ENCODE peak calls at places on chromosomes 4 and X, in seven cellular contexts. C, U, H, Z, A, O and S are unnamed samples.

GRCh38 chr4:1399508-1400190 is 6.6 kb downstream of the NKX1-1 start:
- DNase-seq in C (no peak), U (no peak), A (no peak), Z (no peak), H (no peak), O (peak), S (peak)

GRCh38 chrX:13110427-13111324 is 66.3 kb upstream of the FAM9C start:
- DNase-seq in U (peak), C (no peak), O (no peak), A (no peak), H (peak), Z (no peak), S (no peak)

GRCh38 chr4:105092356-105092755 is 54.3 kb upstream of the TET2 start:
- DNase-seq in U (no peak), O (no peak), H (peak), Z (no peak), C (no peak), A (peak), S (no peak)

GRCh38 chr4:99617374-99617773 is 40.3 kb downstream of the C4orf54 start:
- DNase-seq in O (no peak), A (no peak), Z (no peak), H (no peak), U (no peak), C (no peak), S (no peak)

GRCh38 chrX:1466232-1466661 is 13.5 kb upstream of the ASMTL start:
- DNase-seq in U (peak), Z (peak), C (no peak), H (no peak), A (no peak), O (peak), S (no peak)

GRCh38 chrX:108362026-108362425 is 76.2 kb downstream of the COL4A6 start:
- DNase-seq in A (no peak), U (no peak), Z (no peak), O (no peak), C (no peak), H (no peak), S (no peak)

GRCh38 chrX:22365460-22365859 is 92.7 kb downstream of the CBLL2 start:
- DNase-seq in Z (no peak), U (no peak), O (no peak), A (no peak), C (no peak), H (peak), S (no peak)

GRCh38 chr4:47032405-47033106 is 1.2 kb downstream of the GABRB1 start:
- DNase-seq in H (peak), U (peak), Z (peak), A (peak), O (peak), C (peak), S (peak)

GRCh38 chrX:69538321-69538876 is 34.3 kb downstream of the NALF2 start:
- DNase-seq in Z (peak), H (no peak), O (peak), A (peak), C (peak), U (peak), S (peak)

GRCh38 chrX:25011589-25012432 is 4.0 kb downstream of the ARX start:
- DNase-seq in A (no peak), Z (peak), U (no peak), H (no peak), C (peak), O (no peak), S (no peak)

GRCh38 chr4:49032440-49033161 is 46.5 kb downstream of the CWH43 start:
- DNase-seq in C (no peak), H (no peak), U (no peak), A (no peak), O (no peak), Z (peak), S (peak)

GRCh38 chr4:83013931-83014330 is 3.3 kb upstream of the LIN54 start:
- DNase-seq in C (no peak), A (no peak), O (no peak), U (no peak), Z (no peak), H (no peak), S (no peak)

GRCh38 chr4:168900080-168900479 is 110.0 kb downstream of the CBR4 start:
- DNase-seq in U (no peak), C (no peak), Z (no peak), A (no peak), O (no peak), H (no peak), S (no peak)

GRCh38 chr4:5365071-5366008 is 314.1 kb downstream of the STK32B start:
- DNase-seq in A (peak), Z (peak), H (peak), C (no peak), O (no peak), U (no peak), S (no peak)

GRCh38 chr4:184262901-184263300 is 45.2 kb upstream of the ENPP6 start:
- DNase-seq in U (no peak), Z (no peak), A (no peak), O (no peak), H (no peak), C (no peak), S (no peak)

GRCh38 chrX:109475174-109475891 is 6.6 kb downstream of the GUCY2F start:
- DNase-seq in C (peak), Z (peak), H (peak), U (peak), A (peak), O (no peak), S (peak)

GRCh38 chrX:2642146-2642545 is 48.9 kb upstream of the CD99 start:
- DNase-seq in U (no peak), A (no peak), Z (peak), H (no peak), C (no peak), O (no peak), S (no peak)

GRCh38 chr4:105558277-105558676 is 5.9 kb downstream of the ARHGEF38 start:
- DNase-seq in A (no peak), O (no peak), C (no peak), Z (no peak), H (no peak), U (no peak), S (no peak)

GRCh38 chrX:148049441-148049840 is 68.3 kb downstream of the FMR1NB start:
- DNase-seq in Z (no peak), H (peak), O (no peak), C (peak), U (no peak), A (no peak), S (no peak)

GRCh38 chr4:122744229-122744628 is 11.7 kb downstream of the BBS12 start:
- DNase-seq in A (no peak), O (no peak), Z (no peak), H (peak), U (no peak), C (no peak), S (no peak)

GRCh38 chr4:176268963-176269362 is at the start of gene ASB5:
- DNase-seq in A (no peak), H (no peak), U (no peak), C (no peak), Z (no peak), O (no peak), S (no peak)

GRCh38 chr4:144820706-144821105 is 174.8 kb downstream of the HHIP start:
- DNase-seq in A (no peak), H (peak), C (peak), O (no peak), U (no peak), Z (no peak), S (no peak)

GRCh38 chrX:25524150-25524549 is 508.4 kb upstream of the ARX start:
- DNase-seq in O (no peak), C (no peak), H (no peak), U (no peak), A (no peak), Z (no peak), S (no peak)

GRCh38 chr4:5883916-5884315 is 9.0 kb downstream of the CRMP1 start:
- DNase-seq in U (no peak), A (no peak), C (no peak), H (no peak), O (no peak), Z (no peak), S (peak)

GRCh38 chrX:23883737-23884354 is 23.9 kb downstream of the APOO start:
- DNase-seq in Z (peak), A (no peak), H (peak), C (no peak), U (no peak), O (no peak), S (no peak)

GRCh38 chrX:153866302-153867019 is 19.5 kb downstream of the L1CAM start:
- DNase-seq in C (no peak), A (no peak), U (no peak), H (no peak), O (no peak), Z (no peak), S (peak)

GRCh38 chr4:151669990-151670389 is 90.8 kb downstream of the GATB start:
- DNase-seq in A (no peak), H (no peak), Z (no peak), C (no peak), O (no peak), U (no peak), S (no peak)

GRCh38 chrX:106035064-106035463 is 3.5 kb downstream of the SERPINA7 start:
- DNase-seq in Z (no peak), U (no peak), H (no peak), C (peak), A (no peak), O (no peak), S (no peak)

GRCh38 chrX:2650865-2651264 is 40.2 kb upstream of the CD99 start:
- DNase-seq in Z (no peak), A (no peak), H (peak), O (no peak), U (no peak), C (no peak), S (no peak)

GRCh38 chr4:52844596-52844995 is 17.5 kb upstream of the RASL11B start:
- DNase-seq in U (no peak), Z (no peak), C (no peak), O (no peak), A (no peak), H (no peak), S (no peak)

GRCh38 chrX:135436966-135437866 is 15.5 kb downstream of the SMIM10L2A start:
- DNase-seq in C (no peak), A (no peak), U (no peak), H (no peak), Z (no peak), O (no peak), S (no peak)

GRCh38 chrX:50691820-50692219 is 122.2 kb downstream of the SHROOM4 start:
- DNase-seq in A (peak), U (no peak), H (no peak), Z (peak), O (no peak), C (peak), S (peak)

GRCh38 chr4:2714071-2714770 is 41.9 kb downstream of the TNIP2 start:
- DNase-seq in A (no peak), H (peak), C (no peak), U (no peak), O (no peak), Z (no peak), S (no peak)
- TF ChIP-seq CTCF in A (no peak), H (no peak), C (no peak), U (no peak), O (no peak), Z (no peak), S (no peak)

GRCh38 chr4:185559913-185560281 is 24.6 kb upstream of the PDLIM3 start:
- DNase-seq in U (no peak), Z (peak), H (peak), A (no peak), O (no peak), C (no peak), S (peak)
- H3K27ac ChIP-seq in U (no peak), Z (no peak), H (peak), A (no peak), O (no peak), C (no peak), S (peak)

GRCh38 chrX:133150730-133151129 is 53.8 kb upstream of the USP26 start:
- DNase-seq in O (no peak), U (no peak), H (no peak), C (no peak), Z (no peak), A (no peak), S (no peak)

GRCh38 chrX:133151320-133151719 is 54.4 kb upstream of the USP26 start:
- DNase-seq in H (no peak), A (no peak), Z (no peak), C (no peak), U (no peak), O (no peak), S (no peak)
- TF ChIP-seq CTCF in H (no peak), A (no peak), Z (no peak), C (no peak), U (no peak), O (no peak), S (no peak)

DNA sequence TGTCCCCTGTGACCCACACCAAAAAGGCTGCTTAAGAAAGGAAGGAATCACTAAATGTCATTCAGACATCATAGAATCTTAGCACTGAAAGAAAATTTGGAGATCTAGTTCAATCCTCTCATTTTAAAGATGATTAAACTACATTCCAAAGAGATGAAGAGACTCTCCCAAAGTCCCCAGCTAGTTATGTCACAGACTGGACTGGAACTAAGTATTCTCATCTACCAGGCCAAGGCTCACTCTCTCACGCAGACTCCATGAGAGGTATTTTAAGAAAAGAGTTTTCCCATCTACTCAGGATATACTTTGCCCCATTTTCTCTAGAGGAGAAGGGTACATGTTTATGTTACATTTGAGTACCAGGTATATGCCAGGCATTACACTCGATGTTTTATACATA is 6.9 kb downstream of the FABP2 start:
- DNase-seq in U (no peak), Z (no peak), C (no peak), H (no peak), O (no peak), A (no peak), S (no peak)
- H3K27ac ChIP-seq in U (no peak), Z (no peak), C (no peak), H (no peak), O (no peak), A (no peak), S (no peak)

GRCh38 chr4:156378053-156378665 is 424.5 kb upstream of the CTSO start:
- DNase-seq in A (peak), U (no peak), O (no peak), H (peak), C (peak), Z (peak), S (peak)
- TF ChIP-seq CTCF in A (peak), U (no peak), O (no peak), H (no peak), C (peak), Z (peak), S (peak)

DNA sequence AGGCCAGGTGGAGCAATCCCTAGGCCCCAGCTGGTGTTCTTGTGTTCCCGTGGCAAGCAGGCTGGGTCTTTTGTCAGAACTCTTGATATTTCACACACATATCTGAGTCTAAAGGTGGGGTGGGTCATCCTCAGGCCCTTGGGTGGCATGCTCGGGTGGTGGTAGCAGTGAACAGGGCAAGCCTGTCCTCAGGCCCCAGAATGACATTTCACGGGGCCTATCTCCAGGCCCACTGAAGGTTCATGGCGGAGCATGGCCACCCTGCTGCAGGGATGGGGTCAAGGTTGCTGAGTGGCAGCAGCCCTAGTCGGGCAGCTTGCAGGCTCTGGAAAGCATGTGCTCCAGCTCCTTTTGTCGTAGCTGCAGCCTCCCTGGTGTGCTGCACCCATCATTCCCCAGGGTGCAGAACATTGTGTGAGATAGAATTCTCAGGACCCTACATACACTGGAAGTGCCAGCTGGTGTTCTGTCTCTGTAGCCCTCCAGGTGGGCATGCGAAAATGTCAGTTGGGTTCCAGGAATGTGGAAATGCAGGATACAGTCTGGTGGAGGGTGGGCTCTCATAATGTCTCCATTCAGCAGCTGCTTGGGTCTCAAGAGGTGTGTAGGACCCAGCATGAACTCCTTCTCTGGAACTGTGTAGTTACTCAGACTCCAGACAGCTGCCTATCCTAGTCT is 1571.8 kb downstream of the STIM2 start:
- DNase-seq in H (no peak), O (no peak), A (no peak), Z (peak), U (no peak), C (no peak), S (no peak)
- H3K27ac ChIP-seq in H (no peak), O (no peak), A (no peak), Z (no peak), U (no peak), C (no peak), S (no peak)

GRCh38 chr4:146245246-146245645 is 30.9 kb downstream of the REELD1 start:
- DNase-seq in Z (no peak), U (no peak), A (no peak), H (peak), O (no peak), C (no peak), S (no peak)

GRCh38 chr4:146243883-146244277 is 29.5 kb downstream of the REELD1 start:
- DNase-seq in O (no peak), C (no peak), Z (no peak), H (no peak), U (no peak), A (no peak), S (no peak)

GRCh38 chr4:146244496-146244895 is 30.2 kb downstream of the REELD1 start:
- DNase-seq in H (no peak), A (no peak), C (no peak), Z (no peak), O (no peak), U (no peak), S (no peak)

GRCh38 chr4:146245899-146246298 is 31.6 kb downstream of the REELD1 start:
- DNase-seq in C (no peak), H (peak), U (peak), O (no peak), A (no peak), Z (no peak), S (no peak)

DNA sequence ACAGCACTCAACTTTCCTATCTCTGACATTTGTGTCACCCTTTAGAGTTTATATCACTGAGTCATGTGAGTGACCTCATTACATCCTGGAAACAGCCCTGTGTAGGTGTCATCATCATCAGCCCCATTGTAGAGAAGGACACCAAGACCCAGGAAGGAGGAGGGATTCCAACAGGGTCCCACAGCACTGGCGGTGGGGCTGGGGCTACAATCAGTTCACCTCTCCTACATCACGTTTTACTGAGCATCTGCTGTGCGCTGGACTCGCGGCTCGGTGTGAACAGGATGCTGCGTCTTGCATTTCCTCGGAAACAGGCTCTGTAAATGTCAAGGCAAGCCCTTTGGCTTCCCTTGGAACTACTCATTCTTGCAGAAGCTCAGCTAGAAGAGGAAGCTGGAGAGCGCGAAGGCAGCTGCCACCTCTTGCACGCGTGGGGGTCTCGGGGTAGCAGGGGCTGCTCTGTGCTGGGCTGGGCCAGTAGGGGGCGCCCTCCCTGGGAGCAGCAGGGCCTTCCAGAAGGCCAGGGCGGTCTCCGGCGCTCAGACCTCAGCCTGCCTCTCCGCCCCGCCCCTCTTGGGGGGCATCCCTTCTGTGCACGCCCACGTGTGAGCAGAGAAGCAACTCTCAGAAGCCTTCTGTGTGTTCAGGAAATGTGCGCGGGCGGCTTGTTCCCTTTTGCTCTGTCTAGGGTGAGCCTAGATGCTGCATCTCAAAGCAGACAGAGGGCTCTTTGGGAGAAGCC is 29.0 kb downstream of the REELD1 start:
- DNase-seq in H (peak), C (peak), U (peak), Z (peak), A (no peak), O (peak), S (peak)
- TF ChIP-seq CTCF in H (no peak), C (peak), U (peak), Z (peak), A (no peak), O (peak), S (peak)